ENCODE peak calls at places on chromosome 20, in six cellular contexts. One of them, this sample, is unnamed.

GRCh38 chr20:49573900-49574416 is 6.0 kb upstream of the PTGIS start:
- DNase-seq in effector memory CD4-positive, alpha-beta T cell: no peak
- DNase-seq in PC-9: no peak
- DNase-seq in astrocyte: peak
- DNase-seq in transverse colon: no peak
- DNase-seq in IMR-90: peak
- DNase-seq in this sample: peak

GRCh38 chr20:49636447-49636846 is 68.5 kb upstream of the PTGIS start:
- DNase-seq in effector memory CD4-positive, alpha-beta T cell: no peak
- DNase-seq in IMR-90: no peak
- DNase-seq in astrocyte: no peak
- DNase-seq in transverse colon: no peak
- DNase-seq in PC-9: no peak
- DNase-seq in this sample: peak

GRCh38 chr20:6735913-6736845 is 31.3 kb upstream of the BMP2 start:
- DNase-seq in astrocyte: peak
- DNase-seq in PC-9: no peak
- DNase-seq in IMR-90: no peak
- DNase-seq in effector memory CD4-positive, alpha-beta T cell: no peak
- DNase-seq in transverse colon: no peak
- DNase-seq in this sample: no peak

GRCh38 chr20:51624157-51624731 is 81.7 kb upstream of the NFATC2 start:
- DNase-seq in effector memory CD4-positive, alpha-beta T cell: peak
- DNase-seq in PC-9: peak
- DNase-seq in astrocyte: peak
- DNase-seq in IMR-90: peak
- DNase-seq in transverse colon: peak
- DNase-seq in this sample: peak

GRCh38 chr20:24721891-24722530 is 227.1 kb upstream of the CST7 start:
- DNase-seq in effector memory CD4-positive, alpha-beta T cell: no peak
- DNase-seq in transverse colon: no peak
- DNase-seq in IMR-90: no peak
- DNase-seq in astrocyte: no peak
- DNase-seq in PC-9: no peak
- DNase-seq in this sample: no peak

GRCh38 chr20:9413001-9413400 is 101.4 kb upstream of the LAMP5 start:
- DNase-seq in transverse colon: no peak
- DNase-seq in astrocyte: no peak
- DNase-seq in PC-9: no peak
- DNase-seq in IMR-90: no peak
- DNase-seq in effector memory CD4-positive, alpha-beta T cell: no peak
- DNase-seq in this sample: no peak

GRCh38 chr20:19864130-19864529 is 106.1 kb downstream of the RIN2 start:
- DNase-seq in IMR-90: no peak
- DNase-seq in effector memory CD4-positive, alpha-beta T cell: no peak
- DNase-seq in PC-9: no peak
- DNase-seq in transverse colon: no peak
- DNase-seq in astrocyte: no peak
- DNase-seq in this sample: no peak

GRCh38 chr20:33373735-33374605 is 27.3 kb downstream of the CDK5RAP1 start:
- DNase-seq in effector memory CD4-positive, alpha-beta T cell: no peak
- DNase-seq in transverse colon: no peak
- DNase-seq in PC-9: peak
- DNase-seq in IMR-90: peak
- DNase-seq in astrocyte: peak
- DNase-seq in this sample: no peak

GRCh38 chr20:48723308-48724264 is 104.2 kb downstream of the PREX1 start:
- DNase-seq in transverse colon: peak
- DNase-seq in astrocyte: no peak
- DNase-seq in effector memory CD4-positive, alpha-beta T cell: no peak
- DNase-seq in PC-9: no peak
- DNase-seq in IMR-90: no peak
- DNase-seq in this sample: no peak

GRCh38 chr20:56247954-56248782 is at the start of gene MC3R:
- DNase-seq in PC-9: peak
- DNase-seq in IMR-90: peak
- DNase-seq in transverse colon: peak
- DNase-seq in astrocyte: peak
- DNase-seq in effector memory CD4-positive, alpha-beta T cell: no peak
- DNase-seq in this sample: no peak

GRCh38 chr20:44495257-44495656 is 19.6 kb downstream of the TTPAL start:
- DNase-seq in IMR-90: peak
- DNase-seq in astrocyte: peak
- DNase-seq in transverse colon: no peak
- DNase-seq in PC-9: no peak
- DNase-seq in effector memory CD4-positive, alpha-beta T cell: no peak
- DNase-seq in this sample: no peak

GRCh38 chr20:6091661-6092060 is 31.2 kb downstream of the FERMT1 start:
- DNase-seq in effector memory CD4-positive, alpha-beta T cell: no peak
- DNase-seq in astrocyte: no peak
- DNase-seq in IMR-90: no peak
- DNase-seq in transverse colon: no peak
- DNase-seq in PC-9: no peak
- DNase-seq in this sample: no peak

GRCh38 chr20:20497242-20497985 is 129.5 kb downstream of the INSM1 start:
- DNase-seq in PC-9: no peak
- DNase-seq in transverse colon: no peak
- DNase-seq in astrocyte: no peak
- DNase-seq in effector memory CD4-positive, alpha-beta T cell: no peak
- DNase-seq in IMR-90: no peak
- DNase-seq in this sample: no peak

DNA sequence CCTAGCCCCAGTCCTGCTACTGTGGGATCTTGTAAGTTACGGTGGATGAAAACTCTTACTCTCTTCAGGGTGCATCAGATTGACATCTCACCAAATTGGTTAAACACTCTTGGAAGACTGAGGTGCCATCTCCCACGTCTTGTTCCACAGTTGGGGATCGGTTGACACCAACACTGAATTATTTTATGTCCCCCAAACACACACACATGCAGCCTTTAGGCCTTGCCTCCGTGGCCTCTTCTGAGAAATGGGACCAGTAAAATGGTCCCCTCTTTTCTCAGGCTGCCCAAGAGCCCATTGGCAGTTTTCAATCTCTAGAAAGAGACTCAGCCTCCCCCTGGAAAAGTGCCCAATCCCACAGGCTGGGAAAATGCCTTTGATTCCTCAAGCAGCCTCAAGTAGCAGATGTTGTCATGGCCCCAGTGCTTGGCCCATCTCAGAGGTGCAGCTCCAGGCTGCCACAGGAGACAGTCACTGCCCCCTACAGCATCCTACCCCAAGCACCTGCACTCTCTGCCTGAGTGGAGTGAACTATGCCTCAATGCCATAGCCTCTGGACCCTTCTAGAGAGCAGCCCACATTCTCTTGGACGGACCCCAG is 163.9 kb downstream of the ANKRD60 start:
- DNase-seq in IMR-90: no peak
- DNase-seq in effector memory CD4-positive, alpha-beta T cell: no peak
- DNase-seq in transverse colon: no peak
- DNase-seq in PC-9: no peak
- DNase-seq in astrocyte: no peak
- DNase-seq in this sample: no peak
- H3K27ac ChIP-seq in IMR-90: no peak
- H3K27ac ChIP-seq in effector memory CD4-positive, alpha-beta T cell: no peak
- H3K27ac ChIP-seq in transverse colon: no peak
- H3K27ac ChIP-seq in PC-9: peak
- H3K27ac ChIP-seq in astrocyte: no peak
- H3K27ac ChIP-seq in this sample: no peak

GRCh38 chr20:34443546-34443945 is 72.7 kb upstream of the DYNLRB1 start:
- DNase-seq in transverse colon: no peak
- DNase-seq in astrocyte: no peak
- DNase-seq in effector memory CD4-positive, alpha-beta T cell: no peak
- DNase-seq in IMR-90: no peak
- DNase-seq in PC-9: no peak
- DNase-seq in this sample: no peak
- H3K4me3 ChIP-seq in transverse colon: no peak
- H3K4me3 ChIP-seq in astrocyte: no peak
- H3K4me3 ChIP-seq in effector memory CD4-positive, alpha-beta T cell: no peak
- H3K4me3 ChIP-seq in IMR-90: no peak
- H3K4me3 ChIP-seq in PC-9: no peak
- H3K4me3 ChIP-seq in this sample: no peak

DNA sequence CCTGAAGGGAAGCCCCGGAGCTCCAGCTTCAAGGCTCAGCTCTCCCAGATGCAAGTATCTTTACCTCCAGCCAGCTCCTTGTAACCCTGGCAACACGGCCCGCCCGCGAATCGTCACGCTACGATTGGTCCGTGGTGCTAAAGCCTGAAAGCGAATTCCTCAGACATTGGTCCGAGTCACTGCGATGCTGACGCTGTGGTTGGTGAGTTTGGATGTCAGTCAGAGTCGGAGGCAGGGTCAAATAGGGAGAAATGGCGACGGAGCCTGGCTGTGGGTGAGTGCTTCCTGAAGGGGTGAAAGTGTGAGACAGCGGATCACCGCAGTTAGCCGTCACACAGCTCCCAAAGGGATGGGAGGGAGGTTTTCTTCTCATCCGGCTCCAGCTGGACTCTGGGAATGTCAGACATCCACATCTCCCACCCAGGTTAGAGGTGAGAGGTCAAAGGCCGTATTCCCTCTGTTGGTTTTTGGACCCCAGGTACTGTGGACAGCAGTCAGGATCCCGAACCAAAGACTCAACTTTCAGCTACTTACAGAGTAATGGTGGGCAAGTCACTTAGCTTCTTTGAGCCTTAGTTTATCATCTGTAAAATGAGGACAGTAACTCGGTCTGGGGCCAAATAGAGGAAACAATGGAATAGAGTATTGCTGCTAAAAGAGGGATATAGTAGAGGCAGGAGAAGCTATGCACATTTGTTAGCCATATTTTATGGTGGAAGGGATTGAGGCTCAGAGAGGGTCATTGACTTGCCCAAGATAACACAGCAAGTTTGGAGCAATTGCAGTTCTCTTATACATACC is at the start of gene ZSWIM1:
- DNase-seq in PC-9: peak
- DNase-seq in IMR-90: peak
- DNase-seq in effector memory CD4-positive, alpha-beta T cell: peak
- DNase-seq in astrocyte: peak
- DNase-seq in transverse colon: peak
- DNase-seq in this sample: peak
- H3K27ac ChIP-seq in PC-9: peak
- H3K27ac ChIP-seq in IMR-90: peak
- H3K27ac ChIP-seq in effector memory CD4-positive, alpha-beta T cell: peak
- H3K27ac ChIP-seq in astrocyte: peak
- H3K27ac ChIP-seq in transverse colon: peak
- H3K27ac ChIP-seq in this sample: peak

DNA sequence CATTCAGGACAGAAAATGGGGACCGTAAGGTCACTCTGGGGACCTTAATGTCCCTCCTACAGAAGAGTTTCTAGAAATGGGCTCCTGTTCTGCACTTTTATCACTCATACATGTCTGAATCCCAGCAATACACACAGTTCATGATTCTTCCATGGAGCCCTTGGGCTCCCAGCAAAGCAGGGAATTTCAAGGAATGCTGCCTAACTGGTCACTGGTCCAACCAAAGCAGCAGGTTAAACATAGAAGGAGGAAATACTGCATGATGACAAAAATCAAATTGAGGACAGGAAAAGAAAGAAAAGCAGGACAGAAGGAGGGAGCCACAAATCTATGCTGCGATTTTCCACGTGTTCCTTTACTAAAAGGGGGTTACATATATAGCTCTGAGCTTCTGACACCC is 300.2 kb downstream of the PTPRT start:
- DNase-seq in transverse colon: no peak
- DNase-seq in effector memory CD4-positive, alpha-beta T cell: no peak
- DNase-seq in astrocyte: no peak
- DNase-seq in IMR-90: no peak
- DNase-seq in PC-9: no peak
- DNase-seq in this sample: no peak
- H3K4me3 ChIP-seq in transverse colon: no peak
- H3K4me3 ChIP-seq in effector memory CD4-positive, alpha-beta T cell: no peak
- H3K4me3 ChIP-seq in astrocyte: no peak
- H3K4me3 ChIP-seq in IMR-90: no peak
- H3K4me3 ChIP-seq in PC-9: no peak
- H3K4me3 ChIP-seq in this sample: no peak

GRCh38 chr20:47492284-47492683 is 9.4 kb upstream of the NCOA3 start:
- DNase-seq in IMR-90: no peak
- DNase-seq in astrocyte: no peak
- DNase-seq in transverse colon: no peak
- DNase-seq in PC-9: no peak
- DNase-seq in effector memory CD4-positive, alpha-beta T cell: no peak
- DNase-seq in this sample: no peak
- H3K27ac ChIP-seq in IMR-90: no peak
- H3K27ac ChIP-seq in astrocyte: no peak
- H3K27ac ChIP-seq in transverse colon: peak
- H3K27ac ChIP-seq in PC-9: peak
- H3K27ac ChIP-seq in effector memory CD4-positive, alpha-beta T cell: no peak
- H3K27ac ChIP-seq in this sample: peak